ENCODE peak calls at places on chromosomes 4 and X, in nine cellular contexts. One of them, this sample, is unnamed.

GRCh38 chr4:23021040-23021439 is 328.3 kb downstream of the GBA3 start:
- DNase-seq in BJ: no peak
- DNase-seq in adipocyte: no peak
- DNase-seq in germinal center: no peak
- DNase-seq in bronchial epithelial cell: no peak
- DNase-seq in ureter: no peak
- DNase-seq in Ammon's horn: no peak
- DNase-seq in AG10803: no peak
- DNase-seq in activated CD8-positive, alpha-beta memory T cell treated with anti-CD3 and anti-CD28 coated beads for 48 hours: no peak
- DNase-seq in this sample: no peak

GRCh38 chr4:74096265-74096980 is 2.6 kb downstream of the CXCL2 start:
- DNase-seq in BJ: no peak
- DNase-seq in adipocyte: no peak
- DNase-seq in germinal center: no peak
- DNase-seq in bronchial epithelial cell: peak
- DNase-seq in ureter: no peak
- DNase-seq in Ammon's horn: no peak
- DNase-seq in AG10803: no peak
- DNase-seq in activated CD8-positive, alpha-beta memory T cell treated with anti-CD3 and anti-CD28 coated beads for 48 hours: no peak
- DNase-seq in this sample: no peak

GRCh38 chr4:140635606-140636005 is 66.8 kb upstream of the UCP1 start:
- DNase-seq in BJ: no peak
- DNase-seq in adipocyte: peak
- DNase-seq in germinal center: no peak
- DNase-seq in bronchial epithelial cell: peak
- DNase-seq in ureter: peak
- DNase-seq in Ammon's horn: no peak
- DNase-seq in AG10803: peak
- DNase-seq in activated CD8-positive, alpha-beta memory T cell treated with anti-CD3 and anti-CD28 coated beads for 48 hours: no peak
- DNase-seq in this sample: no peak

GRCh38 chr4:185645403-185645802 is 110.1 kb upstream of the PDLIM3 start:
- DNase-seq in BJ: no peak
- DNase-seq in adipocyte: no peak
- DNase-seq in germinal center: no peak
- DNase-seq in bronchial epithelial cell: peak
- DNase-seq in ureter: no peak
- DNase-seq in Ammon's horn: no peak
- DNase-seq in AG10803: no peak
- DNase-seq in activated CD8-positive, alpha-beta memory T cell treated with anti-CD3 and anti-CD28 coated beads for 48 hours: no peak
- DNase-seq in this sample: no peak

GRCh38 chrX:19172741-19173140 is 50.5 kb upstream of the ADGRG2 start:
- DNase-seq in BJ: no peak
- DNase-seq in adipocyte: no peak
- DNase-seq in germinal center: no peak
- DNase-seq in bronchial epithelial cell: no peak
- DNase-seq in ureter: no peak
- DNase-seq in Ammon's horn: no peak
- DNase-seq in AG10803: no peak
- DNase-seq in activated CD8-positive, alpha-beta memory T cell treated with anti-CD3 and anti-CD28 coated beads for 48 hours: no peak
- DNase-seq in this sample: no peak

GRCh38 chr4:103099691-103100392 is at the start of gene BDH2:
- DNase-seq in BJ: peak
- DNase-seq in adipocyte: peak
- DNase-seq in germinal center: peak
- DNase-seq in bronchial epithelial cell: peak
- DNase-seq in ureter: peak
- DNase-seq in Ammon's horn: peak
- DNase-seq in AG10803: peak
- DNase-seq in activated CD8-positive, alpha-beta memory T cell treated with anti-CD3 and anti-CD28 coated beads for 48 hours: no peak
- DNase-seq in this sample: peak

GRCh38 chr4:3199661-3200422 is 49.1 kb upstream of the MSANTD1 start:
- DNase-seq in BJ: peak
- DNase-seq in adipocyte: peak
- DNase-seq in germinal center: no peak
- DNase-seq in bronchial epithelial cell: no peak
- DNase-seq in ureter: no peak
- DNase-seq in Ammon's horn: no peak
- DNase-seq in AG10803: peak
- DNase-seq in activated CD8-positive, alpha-beta memory T cell treated with anti-CD3 and anti-CD28 coated beads for 48 hours: no peak
- DNase-seq in this sample: no peak

GRCh38 chrX:40240844-40241243 is 143.1 kb upstream of the BCOR start:
- DNase-seq in BJ: no peak
- DNase-seq in adipocyte: no peak
- DNase-seq in germinal center: no peak
- DNase-seq in bronchial epithelial cell: no peak
- DNase-seq in ureter: no peak
- DNase-seq in Ammon's horn: no peak
- DNase-seq in AG10803: no peak
- DNase-seq in activated CD8-positive, alpha-beta memory T cell treated with anti-CD3 and anti-CD28 coated beads for 48 hours: no peak
- DNase-seq in this sample: no peak

GRCh38 chr4:15907430-15907829 is 31.1 kb downstream of the FGFBP1 start:
- DNase-seq in BJ: no peak
- DNase-seq in adipocyte: peak
- DNase-seq in germinal center: no peak
- DNase-seq in bronchial epithelial cell: no peak
- DNase-seq in ureter: no peak
- DNase-seq in Ammon's horn: no peak
- DNase-seq in AG10803: peak
- DNase-seq in activated CD8-positive, alpha-beta memory T cell treated with anti-CD3 and anti-CD28 coated beads for 48 hours: no peak
- DNase-seq in this sample: no peak

GRCh38 chr4:154464654-154465053 is 26.9 kb downstream of the DCHS2 start:
- DNase-seq in BJ: no peak
- DNase-seq in adipocyte: no peak
- DNase-seq in germinal center: no peak
- DNase-seq in bronchial epithelial cell: no peak
- DNase-seq in ureter: no peak
- DNase-seq in Ammon's horn: no peak
- DNase-seq in AG10803: peak
- DNase-seq in activated CD8-positive, alpha-beta memory T cell treated with anti-CD3 and anti-CD28 coated beads for 48 hours: no peak
- DNase-seq in this sample: no peak

GRCh38 chrX:17014216-17014615 is 67.8 kb downstream of the REPS2 start:
- DNase-seq in BJ: no peak
- DNase-seq in adipocyte: no peak
- DNase-seq in germinal center: no peak
- DNase-seq in bronchial epithelial cell: no peak
- DNase-seq in ureter: no peak
- DNase-seq in Ammon's horn: no peak
- DNase-seq in AG10803: no peak
- DNase-seq in activated CD8-positive, alpha-beta memory T cell treated with anti-CD3 and anti-CD28 coated beads for 48 hours: no peak
- DNase-seq in this sample: no peak

GRCh38 chr4:80201326-80202151 is 4.2 kb downstream of the PRDM8 start:
- DNase-seq in BJ: no peak
- DNase-seq in adipocyte: peak
- DNase-seq in germinal center: peak
- DNase-seq in bronchial epithelial cell: no peak
- DNase-seq in ureter: peak
- DNase-seq in Ammon's horn: peak
- DNase-seq in AG10803: peak
- DNase-seq in activated CD8-positive, alpha-beta memory T cell treated with anti-CD3 and anti-CD28 coated beads for 48 hours: no peak
- DNase-seq in this sample: no peak

GRCh38 chr4:1012031-1012739 is 759 bp downstream of the FGFRL1 start:
- DNase-seq in BJ: no peak
- DNase-seq in adipocyte: peak
- DNase-seq in germinal center: no peak
- DNase-seq in bronchial epithelial cell: no peak
- DNase-seq in ureter: no peak
- DNase-seq in Ammon's horn: no peak
- DNase-seq in AG10803: peak
- DNase-seq in activated CD8-positive, alpha-beta memory T cell treated with anti-CD3 and anti-CD28 coated beads for 48 hours: no peak
- DNase-seq in this sample: peak

GRCh38 chrX:97109730-97110129 is 226.0 kb downstream of the RPA4 start:
- DNase-seq in BJ: no peak
- DNase-seq in adipocyte: no peak
- DNase-seq in germinal center: no peak
- DNase-seq in bronchial epithelial cell: no peak
- DNase-seq in ureter: no peak
- DNase-seq in Ammon's horn: no peak
- DNase-seq in AG10803: no peak
- DNase-seq in activated CD8-positive, alpha-beta memory T cell treated with anti-CD3 and anti-CD28 coated beads for 48 hours: no peak
- DNase-seq in this sample: no peak

GRCh38 chr4:156901871-156902270 is 69.7 kb downstream of the PDGFC start:
- DNase-seq in BJ: no peak
- DNase-seq in adipocyte: no peak
- DNase-seq in germinal center: no peak
- DNase-seq in bronchial epithelial cell: no peak
- DNase-seq in ureter: no peak
- DNase-seq in Ammon's horn: no peak
- DNase-seq in AG10803: peak
- DNase-seq in activated CD8-positive, alpha-beta memory T cell treated with anti-CD3 and anti-CD28 coated beads for 48 hours: no peak
- DNase-seq in this sample: no peak

GRCh38 chrX:24025741-24026402 is 1.1 kb downstream of the KLHL15 start:
- DNase-seq in BJ: no peak
- DNase-seq in adipocyte: peak
- DNase-seq in germinal center: no peak
- DNase-seq in bronchial epithelial cell: peak
- DNase-seq in ureter: peak
- DNase-seq in Ammon's horn: peak
- DNase-seq in AG10803: peak
- DNase-seq in activated CD8-positive, alpha-beta memory T cell treated with anti-CD3 and anti-CD28 coated beads for 48 hours: no peak
- DNase-seq in this sample: no peak

GRCh38 chrX:68261060-68261672 is 172.1 kb downstream of the OPHN1 start:
- DNase-seq in BJ: no peak
- DNase-seq in adipocyte: peak
- DNase-seq in germinal center: no peak
- DNase-seq in bronchial epithelial cell: peak
- DNase-seq in ureter: no peak
- DNase-seq in Ammon's horn: peak
- DNase-seq in AG10803: peak
- DNase-seq in activated CD8-positive, alpha-beta memory T cell treated with anti-CD3 and anti-CD28 coated beads for 48 hours: no peak
- DNase-seq in this sample: no peak

GRCh38 chrX:3026074-3026588 is 15.1 kb upstream of the ARSF start:
- DNase-seq in BJ: no peak
- DNase-seq in adipocyte: no peak
- DNase-seq in germinal center: no peak
- DNase-seq in bronchial epithelial cell: peak
- DNase-seq in ureter: no peak
- DNase-seq in Ammon's horn: no peak
- DNase-seq in AG10803: no peak
- DNase-seq in activated CD8-positive, alpha-beta memory T cell treated with anti-CD3 and anti-CD28 coated beads for 48 hours: no peak
- DNase-seq in this sample: no peak

GRCh38 chr4:168659971-168660465 is 163.2 kb downstream of the PALLD start:
- DNase-seq in BJ: no peak
- DNase-seq in adipocyte: no peak
- DNase-seq in germinal center: no peak
- DNase-seq in bronchial epithelial cell: no peak
- DNase-seq in ureter: no peak
- DNase-seq in Ammon's horn: no peak
- DNase-seq in AG10803: no peak
- DNase-seq in activated CD8-positive, alpha-beta memory T cell treated with anti-CD3 and anti-CD28 coated beads for 48 hours: no peak
- DNase-seq in this sample: no peak

GRCh38 chr4:4308800-4309441 is 18.9 kb downstream of the ZBTB49 start:
- DNase-seq in BJ: peak
- DNase-seq in adipocyte: peak
- DNase-seq in germinal center: no peak
- DNase-seq in bronchial epithelial cell: peak
- DNase-seq in ureter: peak
- DNase-seq in Ammon's horn: no peak
- DNase-seq in AG10803: peak
- DNase-seq in activated CD8-positive, alpha-beta memory T cell treated with anti-CD3 and anti-CD28 coated beads for 48 hours: no peak
- DNase-seq in this sample: no peak

GRCh38 chrX:71911023-71911730 is 532 bp downstream of the NHSL2 start:
- DNase-seq in BJ: no peak
- DNase-seq in adipocyte: peak
- DNase-seq in germinal center: peak
- DNase-seq in bronchial epithelial cell: no peak
- DNase-seq in ureter: no peak
- DNase-seq in Ammon's horn: no peak
- DNase-seq in AG10803: no peak
- DNase-seq in activated CD8-positive, alpha-beta memory T cell treated with anti-CD3 and anti-CD28 coated beads for 48 hours: no peak
- DNase-seq in this sample: peak

This sample was measured in NCI-H526.